ENCODE peak calls at places on chromosome 4, in six cellular contexts. Y is sigmoid colon, M is mammary epithelial cell, T is mesothelial cell of epicardium, S is glutamatergic neuron, V is fibroblast of pulmonary artery. F is an unnamed sample.

GRCh38 chr4:11623726-11624037 is 195.0 kb upstream of the HS3ST1 start:
- DNase-seq in S (no peak), T (no peak), M (peak), V (peak), Y (no peak), F (peak)

GRCh38 chr4:182103614-182104319 is 139.4 kb upstream of the TENM3 start:
- DNase-seq in M (no peak), T (no peak), S (no peak), Y (no peak), V (no peak), F (no peak)

GRCh38 chr4:119139316-119139715 is 3.7 kb downstream of the MYOZ2 start:
- DNase-seq in Y (no peak), V (peak), T (no peak), S (no peak), M (peak), F (no peak)

GRCh38 chr4:1021386-1022050 is 10.1 kb downstream of the FGFRL1 start:
- DNase-seq in T (no peak), Y (no peak), M (no peak), V (no peak), S (no peak), F (peak)

GRCh38 chr4:72319596-72319995 is 249.4 kb downstream of the ADAMTS3 start:
- DNase-seq in Y (no peak), M (peak), T (no peak), S (no peak), V (peak), F (no peak)

GRCh38 chr4:122588453-122589238 is 32.2 kb downstream of the IL21 start:
- DNase-seq in V (peak), M (no peak), T (no peak), Y (no peak), S (no peak), F (no peak)

GRCh38 chr4:118712872-118713271 is 27.7 kb downstream of the METTL14 start:
- DNase-seq in M (peak), T (no peak), Y (no peak), S (no peak), V (no peak), F (no peak)

GRCh38 chr4:12791536-12791935 is 692.6 kb downstream of the RAB28 start:
- DNase-seq in S (no peak), M (no peak), T (no peak), Y (no peak), V (peak), F (no peak)

GRCh38 chr4:4339504-4340085 is 47.3 kb upstream of the NSG1 start:
- DNase-seq in S (no peak), V (peak), M (no peak), T (no peak), Y (no peak), F (no peak)

GRCh38 chr4:155903453-155903852 is at the start of gene TDO2:
- DNase-seq in M (no peak), V (no peak), Y (no peak), T (no peak), S (no peak), F (no peak)

GRCh38 chr4:46399440-46399839 is 9.5 kb upstream of the GABRA2 start:
- DNase-seq in S (no peak), T (no peak), M (no peak), V (no peak), Y (no peak), F (no peak)

GRCh38 chr4:34293459-34293858 is 1950.9 kb downstream of the ARAP2 start:
- DNase-seq in V (no peak), T (no peak), S (no peak), M (no peak), Y (no peak), F (no peak)

GRCh38 chr4:169270810-169271691 is at the start of gene SH3RF1:
- DNase-seq in T (peak), V (peak), M (peak), S (peak), Y (peak), F (peak)

GRCh38 chr4:60619531-60620305 is 580.4 kb upstream of the ADGRL3 start:
- DNase-seq in T (no peak), M (no peak), V (no peak), S (no peak), Y (no peak), F (no peak)

GRCh38 chr4:189436207-189436606 is 504.5 kb upstream of the FRG1 start:
- DNase-seq in M (no peak), Y (no peak), V (no peak), S (no peak), T (no peak), F (no peak)

GRCh38 chr4:127985989-127986388 is 20.8 kb downstream of the ABHD18 start:
- DNase-seq in T (no peak), V (no peak), M (no peak), S (no peak), Y (no peak), F (no peak)

DNA sequence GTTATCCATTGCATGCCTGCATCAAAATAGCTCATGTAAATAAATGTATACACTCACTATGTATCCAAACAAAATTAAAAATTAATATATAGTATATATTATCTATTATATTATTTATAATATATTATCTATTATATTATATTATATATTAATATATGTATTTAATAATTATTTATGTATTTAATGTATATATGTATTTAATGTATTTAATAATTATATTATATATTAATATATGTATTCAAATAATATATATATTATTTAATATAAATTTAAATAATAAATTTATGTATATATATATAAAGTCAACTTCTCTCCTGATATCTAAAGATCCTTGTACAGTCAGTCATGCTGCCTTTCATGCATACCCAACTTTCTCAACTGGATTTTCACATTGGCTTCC is 82.4 kb downstream of the GPM6A start:
- DNase-seq in S (no peak), Y (no peak), M (no peak), T (no peak), V (no peak), F (no peak)
- TF ChIP-seq CTCF in S (no peak), Y (no peak), M (no peak), T (no peak), V (no peak), F (no peak)

GRCh38 chr4:147596976-147597375 is 20.2 kb upstream of the TMEM184C start:
- DNase-seq in M (peak), S (no peak), Y (no peak), T (no peak), V (peak), F (no peak)

GRCh38 chr4:147597561-147597960 is 19.6 kb upstream of the TMEM184C start:
- DNase-seq in S (no peak), T (no peak), M (no peak), Y (no peak), V (no peak), F (no peak)

GRCh38 chr4:147591048-147591577 is 26.1 kb upstream of the TMEM184C start:
- DNase-seq in Y (no peak), T (no peak), S (no peak), V (no peak), M (no peak), F (no peak)

GRCh38 chr4:147596377-147596776 is 20.8 kb upstream of the TMEM184C start:
- DNase-seq in Y (no peak), V (no peak), S (no peak), M (peak), T (no peak), F (peak)

GRCh38 chr4:147594107-147594506 is 23.1 kb upstream of the TMEM184C start:
- DNase-seq in S (no peak), M (no peak), V (no peak), T (no peak), Y (no peak), F (no peak)
- TF ChIP-seq CTCF in S (no peak), M (no peak), V (peak), T (no peak), Y (no peak), F (no peak)

GRCh38 chr4:64594723-64595122 is 185.5 kb upstream of the TECRL start:
- DNase-seq in T (no peak), Y (no peak), M (no peak), S (no peak), V (no peak), F (no peak)
- TF ChIP-seq CTCF in T (no peak), Y (no peak), M (no peak), S (no peak), V (no peak), F (no peak)

GRCh38 chr4:142844782-142845181 is 1.3 kb downstream of the INPP4B start:
- DNase-seq in Y (no peak), M (no peak), S (no peak), V (no peak), T (no peak), F (no peak)

GRCh38 chr4:142846105-142846728 is at the start of gene INPP4B:
- DNase-seq in S (peak), V (peak), T (peak), Y (peak), M (peak), F (peak)

GRCh38 chr4:142845293-142846070 is 619 bp downstream of the INPP4B start:
- DNase-seq in T (no peak), S (peak), M (peak), V (no peak), Y (peak), F (peak)

GRCh38 chr4:142838781-142839180 is 7.3 kb downstream of the INPP4B start:
- DNase-seq in Y (no peak), T (no peak), S (no peak), M (no peak), V (no peak), F (no peak)

DNA sequence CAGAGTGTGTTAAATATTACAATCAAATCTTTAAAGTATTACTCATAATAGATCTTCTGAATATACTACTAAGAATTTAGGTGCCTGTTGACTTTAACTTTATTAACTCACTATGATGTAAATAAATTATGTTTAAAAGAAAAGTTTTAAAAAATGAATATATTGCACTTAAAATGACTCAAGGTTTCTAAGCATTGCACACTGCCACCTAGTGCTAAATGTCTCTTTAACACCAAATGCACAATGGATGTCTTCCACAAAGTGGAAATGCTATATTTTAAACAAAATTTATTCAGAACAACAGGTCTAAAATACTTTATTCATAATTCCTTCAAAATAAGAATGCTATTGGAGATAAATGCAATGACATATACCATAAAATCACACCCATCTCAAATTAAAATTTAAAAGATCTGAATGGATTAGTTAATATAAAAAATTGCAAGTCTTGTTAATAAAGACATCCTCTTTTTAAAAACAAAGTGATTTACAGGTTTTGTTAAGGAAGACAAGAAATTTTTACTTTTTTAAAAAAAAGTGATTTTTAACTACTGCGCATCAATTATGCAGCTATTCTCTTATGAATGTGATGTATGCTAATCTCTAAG is 5.5 kb downstream of the INPP4B start:
- DNase-seq in S (no peak), Y (no peak), V (peak), M (no peak), T (no peak), F (peak)
- TF ChIP-seq CTCF in S (peak), Y (peak), V (peak), M (peak), T (peak), F (peak)

DNA sequence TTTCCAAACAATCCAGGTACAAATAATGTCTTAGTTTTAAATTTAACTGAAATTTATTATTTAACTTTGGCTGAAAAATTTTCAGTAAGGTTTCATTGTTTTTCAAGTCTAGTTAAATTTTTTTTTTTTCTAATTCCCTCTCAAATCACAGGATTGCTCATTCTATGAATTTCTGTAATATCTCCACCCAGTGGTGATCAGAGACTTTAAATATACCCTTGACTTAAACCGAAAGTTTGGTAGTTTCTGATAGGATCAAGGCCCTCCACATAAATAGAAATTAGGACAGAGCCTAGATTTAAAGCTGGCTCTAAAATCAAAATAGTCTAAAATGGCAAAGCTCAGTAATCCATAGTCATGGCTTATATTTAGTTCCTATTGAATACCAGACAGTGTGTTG is 175.4 kb downstream of the TBCK start:
- DNase-seq in T (no peak), Y (no peak), M (no peak), V (no peak), S (no peak), F (no peak)
- TF ChIP-seq CTCF in T (no peak), Y (no peak), M (no peak), V (no peak), S (no peak), F (no peak)

DNA sequence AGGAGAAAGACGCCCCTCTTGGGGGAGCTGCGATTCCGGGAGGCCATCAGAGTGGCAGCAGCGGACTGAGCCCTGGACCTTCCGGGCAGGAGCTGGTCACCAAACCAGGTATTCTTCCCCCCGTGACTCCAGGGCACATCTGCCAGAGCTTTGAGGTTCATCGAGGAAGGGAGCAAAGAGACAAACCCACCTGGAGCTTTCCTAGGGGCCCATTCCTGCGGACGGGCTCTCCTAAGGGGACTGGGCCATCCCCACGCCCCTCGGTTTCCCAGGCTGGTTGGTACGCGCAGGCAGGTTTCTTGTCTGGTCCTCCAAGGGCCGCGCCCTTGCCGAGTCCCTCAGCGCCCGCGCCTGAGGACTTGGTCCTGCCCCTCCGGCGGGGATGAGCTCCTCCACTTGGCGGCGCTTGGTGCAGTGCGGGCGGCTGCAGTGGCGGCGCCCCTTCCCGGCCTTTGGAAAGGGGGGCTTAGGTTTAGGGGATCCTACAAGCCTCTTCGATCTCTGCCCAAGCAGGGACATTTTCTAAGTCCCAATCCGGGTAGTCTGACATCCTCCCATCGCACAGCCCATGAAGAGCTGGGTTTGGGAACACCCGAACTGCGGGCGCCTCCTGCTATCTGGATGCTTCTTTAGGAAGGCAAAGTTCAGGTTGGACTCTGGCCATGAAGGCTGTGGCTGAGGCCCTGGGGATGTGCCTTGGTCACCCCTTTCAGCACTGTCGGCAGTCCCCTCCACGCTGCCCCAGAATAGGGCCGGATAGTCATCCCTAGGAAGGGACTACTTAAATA is 543 bp downstream of the STBD1 start:
- DNase-seq in S (peak), T (no peak), V (peak), Y (peak), M (peak), F (peak)
- TF ChIP-seq CTCF in S (peak), T (no peak), V (peak), Y (peak), M (peak), F (peak)

GRCh38 chr4:52861879-52862604 is at the start of gene RASL11B:
- DNase-seq in S (peak), Y (peak), T (peak), V (peak), M (peak), F (peak)
- TF ChIP-seq CTCF in S (peak), Y (no peak), T (no peak), V (no peak), M (no peak), F (peak)